ENCODE peak calls at places on chromosomes 11 and 22, in eight cellular contexts. C, T, B, V, A, G, O and F are unnamed samples.
A peak's percentile ranks its signal among the peaks of the same experiment; 100 is the strongest.

GRCh38 chr11:126317681-126318641 is 14.1 kb downstream of the DCPS start:
- DNase-seq in C (peak; percentile 90), T (peak; percentile 81), B (peak; percentile 90), V (peak; percentile 69), A (peak; percentile 91), G (peak; percentile 71), O (no peak), F (no peak)

GRCh38 chr11:16737860-16738197 is 618 bp upstream of the C11orf58 start:
- DNase-seq in C (no peak), T (no peak), B (peak; percentile 13), V (no peak), A (peak; percentile 19), G (no peak), O (no peak), F (no peak)

GRCh38 chr11:91978747-91979146 is 245.9 kb upstream of the FAT3 start:
- DNase-seq in C (peak; percentile 4), T (no peak), B (peak; percentile 63), V (no peak), A (peak; percentile 74), G (no peak), O (no peak), F (peak; percentile 26)

GRCh38 chr11:69912911-69913451 is 93.8 kb upstream of the FGF3 start:
- DNase-seq in C (peak; percentile 15), T (no peak), B (no peak), V (no peak), A (no peak), G (peak; percentile 61), O (no peak), F (no peak)

GRCh38 chr11:75790986-75791385 is 22.4 kb downstream of the DGAT2 start:
- DNase-seq in C (no peak), T (no peak), B (no peak), V (no peak), A (no peak), G (no peak), O (no peak), F (no peak)

GRCh38 chr11:103532133-103532788 is 423.0 kb downstream of the DYNC2H1 start:
- DNase-seq in C (peak; percentile 85), T (no peak), B (peak; percentile 83), V (no peak), A (peak; percentile 87), G (no peak), O (no peak), F (peak; percentile 46)

GRCh38 chr11:19307498-19307897 is 66.8 kb upstream of the E2F8 start:
- DNase-seq in C (no peak), T (no peak), B (no peak), V (no peak), A (no peak), G (no peak), O (no peak), F (no peak)

GRCh38 chr22:25774575-25775026 is 32.6 kb downstream of the MYO18B start:
- DNase-seq in C (no peak), T (no peak), B (no peak), V (no peak), A (no peak), G (no peak), O (no peak), F (no peak)

GRCh38 chr11:61332823-61333637 is at the start of the genes DDB1 and TKFC:
- DNase-seq in C (peak; percentile 81), T (peak; percentile 96), B (peak; percentile 86), V (peak; percentile 96), A (peak; percentile 90), G (peak; percentile 99), O (peak; percentile 97), F (peak; percentile 53)

GRCh38 chr11:94525933-94526332 is 13.7 kb downstream of the C11orf97 start:
- DNase-seq in C (peak; percentile 79), T (peak; percentile 66), B (peak; percentile 79), V (peak; percentile 79), A (peak; percentile 79), G (peak; percentile 82), O (no peak), F (no peak)

GRCh38 chr22:37218771-37219411 is 6.6 kb upstream of the SSTR3 start:
- DNase-seq in C (no peak), T (no peak), B (no peak), V (no peak), A (no peak), G (no peak), O (no peak), F (no peak)

GRCh38 chr11:46981429-46981828 is 44.9 kb downstream of the CSTPP1 start:
- DNase-seq in C (no peak), T (no peak), B (no peak), V (no peak), A (no peak), G (no peak), O (no peak), F (no peak)

GRCh38 chr22:19811811-19812771 is 42.6 kb downstream of the GNB1L start:
- DNase-seq in C (no peak), T (no peak), B (no peak), V (no peak), A (no peak), G (no peak), O (no peak), F (no peak)

GRCh38 chr11:120511116-120511803 is at the start of gene GRIK4:
- DNase-seq in C (peak; percentile 64), T (peak; percentile 84), B (peak; percentile 54), V (peak; percentile 77), A (peak; percentile 50), G (peak; percentile 89), O (peak; percentile 65), F (no peak)

GRCh38 chr22:48919851-48920589 is 907.7 kb downstream of the BRD1 start:
- DNase-seq in C (no peak), T (no peak), B (no peak), V (no peak), A (no peak), G (peak; percentile 49), O (no peak), F (no peak)

GRCh38 chr11:27697679-27698275 is 2.5 kb downstream of the BDNF start:
- DNase-seq in C (peak; percentile 44), T (no peak), B (peak; percentile 56), V (no peak), A (peak; percentile 66), G (no peak), O (no peak), F (no peak)

GRCh38 chr11:61061081-61061826 is 41.0 kb upstream of the CD5 start:
- DNase-seq in C (peak; percentile 34), T (no peak), B (peak; percentile 3), V (no peak), A (peak; percentile 30), G (no peak), O (peak; percentile 55), F (no peak)

GRCh38 chr11:12159351-12160099 is 49.1 kb downstream of the MICAL2 start:
- DNase-seq in C (peak; percentile 87), T (no peak), B (peak; percentile 85), V (peak; percentile 43), A (peak; percentile 94), G (no peak), O (no peak), F (peak; percentile 69)

DNA sequence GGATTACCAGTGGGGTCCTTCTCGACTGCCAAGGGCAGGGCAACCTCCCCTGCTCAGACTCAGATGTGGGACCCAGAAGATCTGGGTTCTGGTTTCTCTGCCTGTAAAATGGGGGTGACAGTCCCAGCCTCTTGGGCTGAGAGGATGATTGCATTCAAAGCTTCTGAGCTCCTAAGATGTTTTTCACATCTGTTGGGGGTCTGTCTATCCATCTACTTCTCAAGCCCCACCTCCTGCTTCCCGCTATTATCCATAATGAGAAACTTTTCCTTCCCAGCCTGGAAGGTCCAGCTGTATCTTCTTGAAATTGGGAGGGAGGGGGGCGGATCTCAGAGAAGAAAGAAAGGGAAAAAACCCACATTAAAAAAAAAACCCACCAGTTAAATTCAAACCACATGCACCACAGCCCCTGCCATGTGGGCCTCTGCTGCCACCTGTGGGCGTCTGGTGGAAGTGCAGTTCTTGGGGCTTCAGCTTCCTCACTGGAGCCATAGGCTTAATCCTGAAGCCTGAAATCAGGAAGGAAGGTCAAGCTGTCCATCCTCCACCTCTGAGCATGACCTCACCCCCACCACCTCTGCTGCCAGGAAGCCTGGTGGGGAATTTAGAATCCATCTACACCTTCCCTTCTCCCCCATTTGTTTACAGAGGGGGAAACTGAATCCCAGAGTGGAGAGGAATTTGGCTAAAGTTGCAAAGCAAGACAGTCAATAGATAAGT is 27.3 kb downstream of the ARHGEF17 start:
- DNase-seq in C (peak; percentile 87), T (peak; percentile 85), B (peak; percentile 84), V (peak; percentile 76), A (peak; percentile 74), G (peak; percentile 88), O (peak; percentile 75), F (no peak)
- H3K4me3 ChIP-seq in C (peak overlapping the region; percentile 17), T (peak overlapping the region; percentile 20), B (no peak overlapping the region), V (no peak overlapping the region), A (no peak overlapping the region), G (no peak overlapping the region), O (no peak overlapping the region), F (no peak overlapping the region)

DNA sequence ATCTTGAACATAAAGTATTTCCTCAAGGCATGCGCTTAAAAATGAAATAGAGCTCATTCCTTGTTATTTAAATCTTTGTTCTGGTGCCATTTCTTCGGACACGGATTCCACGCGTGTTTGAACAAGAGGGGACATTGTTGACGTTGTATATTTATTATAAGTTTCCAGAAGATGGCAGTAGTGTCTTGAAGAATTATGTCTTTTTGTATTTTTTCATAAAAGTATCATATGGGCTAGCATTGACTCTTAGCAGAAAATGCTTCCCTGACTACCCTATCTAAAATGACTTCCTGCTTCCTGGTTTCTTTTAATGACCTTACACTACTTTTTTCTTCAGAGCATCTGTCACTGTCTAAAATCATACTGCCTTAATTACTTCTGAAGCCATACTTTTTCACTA is 20.4 kb downstream of the BIRC2 start:
- DNase-seq in C (peak; percentile 43), T (no peak), B (peak; percentile 17), V (no peak), A (peak; percentile 7), G (no peak), O (no peak), F (no peak)
- TF ChIP-seq CTCF in C (peak; percentile 10), T (peak; percentile 39), B (peak; percentile 29), V (no peak), A (peak; percentile 21), G (no peak), O (peak; percentile 70), F (peak; percentile 19)

GRCh38 chr11:830295-831131 is 2.2 kb upstream of the CD151 start:
- DNase-seq in C (peak; percentile 40), T (peak; percentile 83), B (peak; percentile 40), V (peak; percentile 84), A (peak; percentile 63), G (peak; percentile 92), O (peak; percentile 59), F (no peak)

GRCh38 chr11:829946-830294 is 2.2 kb downstream of the CRACR2B start:
- DNase-seq in C (no peak), T (no peak), B (no peak), V (no peak), A (no peak), G (no peak), O (no peak), F (no peak)

GRCh38 chr11:827861-828167 is at the start of gene CRACR2B:
- DNase-seq in C (no peak), T (no peak), B (no peak), V (no peak), A (no peak), G (no peak), O (no peak), F (no peak)

GRCh38 chr11:828501-829115 is 889 bp downstream of the CRACR2B start:
- DNase-seq in C (no peak), T (no peak), B (no peak), V (no peak), A (no peak), G (no peak), O (no peak), F (no peak)

GRCh38 chr11:829116-829945 is 1.6 kb downstream of the CRACR2B start:
- DNase-seq in C (no peak), T (peak; percentile 56), B (no peak), V (peak; percentile 64), A (no peak), G (no peak), O (no peak), F (no peak)
- H3K4me3 ChIP-seq in C (peak overlapping the region; percentile 10), T (peak overlapping the region; percentile 73), B (no peak overlapping the region), V (peak overlapping the region; percentile 23), A (peak overlapping the region; percentile 14), G (peak overlapping the region; percentile 45), O (peak overlapping the region; percentile 63), F (peak overlapping the region; percentile 23)

GRCh38 chr22:35337932-35338331 is 38.2 kb downstream of the TOM1 start:
- DNase-seq in C (no peak), T (no peak), B (no peak), V (no peak), A (no peak), G (no peak), O (no peak), F (no peak)
- TF ChIP-seq CTCF in C (no peak), T (no peak), B (no peak), V (no peak), A (no peak), G (no peak), O (no peak), F (no peak)